ENCODE peak calls at places on chromosomes 11 and 22, in nine cellular contexts. I, E, C, B, A, Z, T, K and N are unnamed samples.

GRCh38 chr11:65588199-65589054 is 7.2 kb downstream of the KCNK7 start:
- DNase-seq in I (peak), E (no peak), C (peak), B (peak), A (peak), Z (peak), T (peak), K (peak), N (peak)

GRCh38 chr11:16853266-16853665 is 114.8 kb downstream of the C11orf58 start:
- DNase-seq in I (no peak), E (no peak), C (no peak), B (no peak), A (no peak), Z (no peak), T (no peak), K (no peak), N (no peak)

GRCh38 chr11:118289411-118289810 is 15.1 kb upstream of the CD3E start:
- DNase-seq in I (no peak), E (no peak), C (no peak), B (no peak), A (no peak), Z (no peak), T (no peak), K (no peak), N (no peak)

GRCh38 chr11:65058012-65058411 is 341 bp downstream of the NAALADL1 start:
- DNase-seq in I (no peak), E (no peak), C (no peak), B (no peak), A (no peak), Z (no peak), T (no peak), K (no peak), N (no peak)

GRCh38 chr11:65586676-65587075 is 8.9 kb downstream of the KCNK7 start:
- DNase-seq in I (no peak), E (no peak), C (peak), B (no peak), A (peak), Z (peak), T (peak), K (no peak), N (no peak)

GRCh38 chr11:69873166-69874077 is 54.2 kb upstream of the FGF3 start:
- DNase-seq in I (no peak), E (no peak), C (no peak), B (no peak), A (no peak), Z (no peak), T (no peak), K (no peak), N (no peak)

GRCh38 chr22:43000441-43001175 is 14.3 kb downstream of the PACSIN2 start:
- DNase-seq in I (no peak), E (no peak), C (peak), B (no peak), A (no peak), Z (peak), T (peak), K (no peak), N (no peak)

GRCh38 chr11:125088123-125088522 is 23.3 kb downstream of the TMEM218 start:
- DNase-seq in I (no peak), E (no peak), C (no peak), B (no peak), A (no peak), Z (no peak), T (no peak), K (no peak), N (no peak)

GRCh38 chr11:77176996-77177395 is 49.0 kb downstream of the MYO7A start:
- DNase-seq in I (no peak), E (no peak), C (no peak), B (no peak), A (no peak), Z (no peak), T (no peak), K (no peak), N (no peak)

GRCh38 chr22:44931766-44932165 is 78.0 kb downstream of the PHF21B start:
- DNase-seq in I (no peak), E (no peak), C (no peak), B (no peak), A (no peak), Z (no peak), T (no peak), K (no peak), N (no peak)

GRCh38 chr11:125995313-125995712 is 49.5 kb downstream of the VSIG10L2 start:
- DNase-seq in I (no peak), E (no peak), C (no peak), B (no peak), A (no peak), Z (no peak), T (no peak), K (no peak), N (no peak)

GRCh38 chr11:129637473-129637872 is 178.2 kb upstream of the TMEM45B start:
- DNase-seq in I (no peak), E (peak), C (no peak), B (peak), A (no peak), Z (no peak), T (no peak), K (peak), N (no peak)

GRCh38 chr11:848988-849824 is 6.6 kb downstream of the TSPAN4 start:
- DNase-seq in I (peak), E (no peak), C (no peak), B (no peak), A (peak), Z (no peak), T (no peak), K (no peak), N (peak)

GRCh38 chr11:132983289-132983688 is 549.0 kb downstream of the OPCML start:
- DNase-seq in I (no peak), E (no peak), C (no peak), B (no peak), A (no peak), Z (no peak), T (no peak), K (no peak), N (no peak)

GRCh38 chr11:10358696-10359095 is 53.8 kb downstream of the ADM start:
- DNase-seq in I (no peak), E (peak), C (no peak), B (no peak), A (no peak), Z (no peak), T (no peak), K (no peak), N (no peak)

GRCh38 chr11:21625982-21626381 is 566.9 kb upstream of the ANO5 start:
- DNase-seq in I (peak), E (peak), C (peak), B (no peak), A (no peak), Z (no peak), T (no peak), K (no peak), N (no peak)

GRCh38 chr11:8584511-8584910 is 9.5 kb downstream of the STK33 start:
- DNase-seq in I (no peak), E (no peak), C (no peak), B (no peak), A (no peak), Z (no peak), T (no peak), K (peak), N (no peak)

GRCh38 chr11:103889679-103890078 is 146.8 kb upstream of the DDI1 start:
- DNase-seq in I (no peak), E (no peak), C (no peak), B (peak), A (no peak), Z (no peak), T (no peak), K (no peak), N (no peak)

GRCh38 chr22:49179886-49180682 is 647.6 kb downstream of the BRD1 start:
- DNase-seq in I (no peak), E (no peak), C (no peak), B (no peak), A (no peak), Z (no peak), T (no peak), K (no peak), N (no peak)

GRCh38 chr11:72141066-72141465 is 5.5 kb downstream of the FOLR3 start:
- DNase-seq in I (no peak), E (peak), C (peak), B (peak), A (no peak), Z (peak), T (peak), K (peak), N (no peak)

GRCh38 chr11:70688142-70688541 is 289.8 kb downstream of the CTTN start:
- DNase-seq in I (no peak), E (no peak), C (no peak), B (no peak), A (no peak), Z (no peak), T (no peak), K (no peak), N (no peak)

GRCh38 chr11:1917523-1918435 is 1.7 kb upstream of the TNNT3 start:
- DNase-seq in I (no peak), E (no peak), C (no peak), B (no peak), A (peak), Z (no peak), T (no peak), K (no peak), N (no peak)

GRCh38 chr11:1919428-1920127 is at the start of gene TNNT3:
- DNase-seq in I (no peak), E (no peak), C (no peak), B (no peak), A (no peak), Z (no peak), T (no peak), K (no peak), N (no peak)

GRCh38 chr11:1916986-1917522 is 2.4 kb upstream of the TNNT3 start:
- DNase-seq in I (no peak), E (no peak), C (no peak), B (no peak), A (no peak), Z (no peak), T (no peak), K (no peak), N (no peak)

GRCh38 chr11:1920128-1920908 is 815 bp downstream of the TNNT3 start:
- DNase-seq in I (no peak), E (no peak), C (no peak), B (no peak), A (no peak), Z (no peak), T (no peak), K (no peak), N (no peak)

GRCh38 chr11:1918436-1919315 is 827 bp upstream of the TNNT3 start:
- DNase-seq in I (no peak), E (no peak), C (no peak), B (no peak), A (no peak), Z (no peak), T (no peak), K (no peak), N (no peak)
- TF ChIP-seq CTCF in I (no peak), E (no peak), C (no peak), B (no peak), A (no peak), Z (no peak), T (no peak), K (no peak), N (no peak)

DNA sequence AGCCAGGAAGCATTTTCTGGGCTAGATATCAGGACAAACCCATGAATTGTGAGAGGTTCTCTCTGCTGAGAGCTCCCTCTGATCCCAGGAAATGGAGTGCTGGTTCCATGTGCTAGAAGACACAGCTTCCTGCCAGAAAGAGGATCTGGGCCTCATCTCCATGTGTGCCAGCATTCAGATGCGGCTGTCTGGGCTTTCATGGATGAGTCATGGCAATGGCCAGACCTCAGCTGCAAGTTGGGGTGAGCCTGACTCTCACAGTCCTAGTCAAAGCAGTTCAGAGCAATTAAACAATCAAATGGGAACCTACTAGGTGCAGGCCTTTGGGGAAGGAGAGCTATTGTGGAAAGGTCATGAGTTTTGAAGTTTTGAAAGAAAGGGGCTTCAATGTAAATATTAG is 82.3 kb upstream of the EED start:
- DNase-seq in I (no peak), E (peak), C (peak), B (peak), A (no peak), Z (peak), T (peak), K (peak), N (no peak)
- TF ChIP-seq CTCF in I (no peak), E (no peak), C (no peak), B (no peak), A (no peak), Z (no peak), T (no peak), K (no peak), N (no peak)

DNA sequence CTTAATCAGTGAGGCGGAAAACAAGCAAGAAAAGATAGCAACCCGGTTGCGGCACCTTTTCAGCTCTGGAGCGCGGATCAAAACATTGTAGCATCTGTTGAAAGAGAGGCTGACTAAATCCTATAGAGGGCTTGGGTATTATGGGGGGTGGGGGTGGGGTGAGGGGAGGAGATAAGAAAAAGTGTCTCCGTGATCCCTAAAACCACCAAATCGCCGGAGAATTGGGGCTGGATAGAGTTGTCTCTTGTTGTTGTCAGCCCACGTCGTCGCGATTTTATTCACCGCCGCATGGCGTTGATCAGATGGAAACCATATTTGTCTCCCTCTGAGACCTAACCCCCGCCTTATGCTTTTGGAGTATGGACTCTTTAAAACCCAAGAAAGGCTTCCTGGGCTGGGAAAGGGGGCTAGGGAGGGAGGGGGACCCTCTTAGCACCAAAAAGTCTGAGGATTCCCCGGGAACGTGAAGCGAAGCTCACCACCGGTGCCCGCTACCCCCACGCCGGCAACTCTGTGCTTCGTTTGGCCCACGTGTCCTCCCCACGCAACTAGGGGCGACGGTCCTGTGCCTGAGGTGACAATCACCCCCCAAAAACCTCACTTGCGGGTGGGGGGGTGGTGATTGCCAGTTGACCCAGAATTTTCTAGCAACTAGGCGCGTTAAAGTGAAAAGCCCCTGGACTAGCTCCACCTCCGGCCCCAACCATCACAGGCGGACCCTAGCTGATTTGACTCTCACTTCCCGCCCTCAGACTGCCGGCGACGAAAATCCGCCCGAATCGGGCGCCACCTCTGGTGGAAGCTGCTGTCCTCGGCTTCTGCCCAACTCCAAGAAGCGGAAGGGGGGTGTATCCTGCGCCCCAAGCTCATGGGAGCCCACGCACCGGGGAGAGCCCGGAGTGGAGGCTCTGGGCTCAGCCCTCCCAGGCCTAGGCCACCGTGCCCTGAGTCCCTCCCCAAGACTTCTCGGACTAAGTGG is 12.8 kb downstream of the PAX6 start:
- DNase-seq in I (no peak), E (no peak), C (no peak), B (no peak), A (peak), Z (no peak), T (no peak), K (no peak), N (peak)
- TF ChIP-seq CTCF in I (no peak), E (no peak), C (peak), B (peak), A (no peak), Z (peak), T (peak), K (no peak), N (no peak)

GRCh38 chr11:113974741-113975470 is at the start of gene HTR3A:
- DNase-seq in I (no peak), E (no peak), C (peak), B (no peak), A (peak), Z (peak), T (peak), K (no peak), N (peak)
- TF ChIP-seq CTCF in I (no peak), E (no peak), C (no peak), B (no peak), A (no peak), Z (peak), T (no peak), K (no peak), N (no peak)

GRCh38 chr11:62676698-62677097 is 2.2 kb downstream of the UBXN1 start:
- DNase-seq in I (no peak), E (no peak), C (no peak), B (no peak), A (peak), Z (no peak), T (no peak), K (no peak), N (no peak)
- TF ChIP-seq CTCF in I (peak), E (no peak), C (no peak), B (no peak), A (no peak), Z (no peak), T (no peak), K (no peak), N (no peak)

GRCh38 chr11:13376838-13377237 is 86.2 kb downstream of the BTBD10 start:
- DNase-seq in I (no peak), E (no peak), C (no peak), B (no peak), A (no peak), Z (no peak), T (no peak), K (no peak), N (no peak)
- TF ChIP-seq CTCF in I (no peak), E (no peak), C (no peak), B (no peak), A (no peak), Z (no peak), T (no peak), K (no peak), N (no peak)

GRCh38 chr11:134532176-134532920 is 120.3 kb upstream of the B3GAT1 start:
- DNase-seq in I (no peak), E (no peak), C (no peak), B (no peak), A (no peak), Z (no peak), T (no peak), K (no peak), N (no peak)

GRCh38 chr11:134530826-134531225 is 118.8 kb upstream of the B3GAT1 start:
- DNase-seq in I (no peak), E (no peak), C (no peak), B (no peak), A (no peak), Z (no peak), T (no peak), K (no peak), N (no peak)

GRCh38 chr11:134531331-134532135 is 119.5 kb upstream of the B3GAT1 start:
- DNase-seq in I (no peak), E (no peak), C (no peak), B (no peak), A (no peak), Z (no peak), T (no peak), K (no peak), N (no peak)

GRCh38 chr11:134533511-134533910 is 121.5 kb upstream of the B3GAT1 start:
- DNase-seq in I (no peak), E (no peak), C (no peak), B (no peak), A (no peak), Z (no peak), T (no peak), K (no peak), N (no peak)

DNA sequence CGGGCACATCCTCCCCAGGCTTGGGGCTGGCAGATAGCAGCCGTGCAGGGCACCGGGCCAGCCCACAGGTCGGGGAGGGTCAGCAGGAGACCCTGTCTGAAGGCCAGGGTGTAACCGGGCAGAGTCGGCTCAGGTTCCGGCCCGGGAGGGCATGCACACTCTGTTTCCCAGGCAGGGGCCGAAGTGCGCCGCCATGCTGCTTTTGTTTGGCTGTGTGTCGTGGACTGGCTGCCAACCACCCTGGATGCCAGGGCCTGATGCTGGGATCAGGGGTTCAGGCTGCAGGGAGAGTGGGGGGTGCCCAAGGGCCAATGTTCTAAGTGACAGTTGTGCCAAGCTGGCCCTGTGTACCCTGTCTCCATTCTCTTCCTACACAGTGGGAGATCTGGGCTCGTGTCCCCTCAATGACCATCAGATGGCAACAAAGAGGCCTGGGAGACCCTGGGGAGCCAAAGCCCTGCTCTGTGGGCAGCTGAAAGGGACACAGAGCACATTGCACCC is 120.9 kb upstream of the B3GAT1 start:
- DNase-seq in I (no peak), E (no peak), C (no peak), B (no peak), A (no peak), Z (no peak), T (no peak), K (no peak), N (no peak)
- TF ChIP-seq CTCF in I (no peak), E (no peak), C (no peak), B (no peak), A (no peak), Z (no peak), T (no peak), K (no peak), N (no peak)

GRCh38 chr11:15216678-15217077 is 102.0 kb downstream of the INSC start:
- DNase-seq in I (peak), E (no peak), C (no peak), B (no peak), A (peak), Z (no peak), T (no peak), K (no peak), N (no peak)
- TF ChIP-seq CTCF in I (peak), E (peak), C (peak), B (peak), A (peak), Z (peak), T (peak), K (peak), N (peak)